ENCODE peak calls at places on chromosome X, in seven cellular contexts. One of them, this sample, is unnamed.

GRCh38 chrX:55867254-55867653 is 149.7 kb downstream of the RRAGB start:
- DNase-seq in lower leg skin: no peak
- DNase-seq in midbrain: no peak
- DNase-seq in IMR-90: peak
- DNase-seq in ureter: no peak
- DNase-seq in mesendoderm: no peak
- DNase-seq in NCI-H524: no peak
- DNase-seq in this sample: no peak

GRCh38 chrX:137313627-137314026 is 252.3 kb upstream of the ZIC3 start:
- DNase-seq in NCI-H524: no peak
- DNase-seq in mesendoderm: no peak
- DNase-seq in lower leg skin: no peak
- DNase-seq in ureter: no peak
- DNase-seq in IMR-90: no peak
- DNase-seq in midbrain: no peak
- DNase-seq in this sample: no peak

GRCh38 chrX:106177106-106177981 is 9.2 kb downstream of the PWWP3B start:
- DNase-seq in midbrain: peak
- DNase-seq in lower leg skin: no peak
- DNase-seq in ureter: no peak
- DNase-seq in IMR-90: no peak
- DNase-seq in mesendoderm: peak
- DNase-seq in NCI-H524: peak
- DNase-seq in this sample: peak

GRCh38 chrX:150547511-150548115 is 20.8 kb upstream of the MTM1 start:
- DNase-seq in IMR-90: no peak
- DNase-seq in lower leg skin: peak
- DNase-seq in NCI-H524: no peak
- DNase-seq in mesendoderm: peak
- DNase-seq in midbrain: peak
- DNase-seq in ureter: peak
- DNase-seq in this sample: no peak

GRCh38 chrX:72330131-72330530 is 24.4 kb upstream of the CITED1 start:
- DNase-seq in lower leg skin: no peak
- DNase-seq in NCI-H524: peak
- DNase-seq in mesendoderm: peak
- DNase-seq in IMR-90: no peak
- DNase-seq in midbrain: no peak
- DNase-seq in ureter: no peak
- DNase-seq in this sample: no peak

GRCh38 chrX:2664497-2664896 is 26.6 kb upstream of the CD99 start:
- DNase-seq in lower leg skin: no peak
- DNase-seq in NCI-H524: no peak
- DNase-seq in mesendoderm: no peak
- DNase-seq in IMR-90: peak
- DNase-seq in midbrain: no peak
- DNase-seq in ureter: no peak
- DNase-seq in this sample: no peak

GRCh38 chrX:77493677-77494553 is 46.7 kb downstream of the FGF16 start:
- DNase-seq in ureter: no peak
- DNase-seq in NCI-H524: peak
- DNase-seq in mesendoderm: peak
- DNase-seq in IMR-90: peak
- DNase-seq in lower leg skin: no peak
- DNase-seq in midbrain: no peak
- DNase-seq in this sample: peak

GRCh38 chrX:137212078-137212632 is 178.4 kb upstream of the GPR101 start:
- DNase-seq in lower leg skin: no peak
- DNase-seq in midbrain: no peak
- DNase-seq in IMR-90: no peak
- DNase-seq in ureter: no peak
- DNase-seq in mesendoderm: peak
- DNase-seq in NCI-H524: no peak
- DNase-seq in this sample: no peak

GRCh38 chrX:120446503-120446902 is 22.6 kb downstream of the LAMP2 start:
- DNase-seq in NCI-H524: peak
- DNase-seq in ureter: no peak
- DNase-seq in midbrain: no peak
- DNase-seq in mesendoderm: no peak
- DNase-seq in lower leg skin: no peak
- DNase-seq in IMR-90: peak
- DNase-seq in this sample: no peak

GRCh38 chrX:103431316-103431715 is 55.0 kb downstream of the BEX3 start:
- DNase-seq in ureter: no peak
- DNase-seq in NCI-H524: no peak
- DNase-seq in lower leg skin: no peak
- DNase-seq in midbrain: no peak
- DNase-seq in IMR-90: peak
- DNase-seq in mesendoderm: no peak
- DNase-seq in this sample: no peak

GRCh38 chrX:12378706-12379105 is 240.4 kb downstream of the FRMPD4 start:
- DNase-seq in midbrain: no peak
- DNase-seq in NCI-H524: no peak
- DNase-seq in mesendoderm: no peak
- DNase-seq in lower leg skin: no peak
- DNase-seq in IMR-90: peak
- DNase-seq in ureter: no peak
- DNase-seq in this sample: no peak

GRCh38 chrX:8849945-8850344 is 48.8 kb upstream of the FAM9A start:
- DNase-seq in midbrain: no peak
- DNase-seq in NCI-H524: no peak
- DNase-seq in mesendoderm: peak
- DNase-seq in ureter: no peak
- DNase-seq in IMR-90: no peak
- DNase-seq in lower leg skin: no peak
- DNase-seq in this sample: no peak

GRCh38 chrX:2242980-2243379 is 257.8 kb downstream of the DHRSX start:
- DNase-seq in midbrain: no peak
- DNase-seq in IMR-90: no peak
- DNase-seq in ureter: no peak
- DNase-seq in lower leg skin: no peak
- DNase-seq in NCI-H524: no peak
- DNase-seq in mesendoderm: no peak
- DNase-seq in this sample: no peak

GRCh38 chrX:100090931-100091330 is 319.1 kb downstream of the PCDH19 start:
- DNase-seq in mesendoderm: no peak
- DNase-seq in ureter: no peak
- DNase-seq in lower leg skin: no peak
- DNase-seq in NCI-H524: no peak
- DNase-seq in midbrain: no peak
- DNase-seq in IMR-90: no peak
- DNase-seq in this sample: no peak

GRCh38 chrX:100926453-100926852 is 2.3 kb downstream of the XKRX start:
- DNase-seq in mesendoderm: no peak
- DNase-seq in midbrain: no peak
- DNase-seq in NCI-H524: no peak
- DNase-seq in IMR-90: peak
- DNase-seq in ureter: no peak
- DNase-seq in lower leg skin: no peak
- DNase-seq in this sample: no peak

GRCh38 chrX:133415276-133416105 is at the start of gene GPC4:
- DNase-seq in midbrain: peak
- DNase-seq in ureter: peak
- DNase-seq in lower leg skin: peak
- DNase-seq in IMR-90: no peak
- DNase-seq in mesendoderm: peak
- DNase-seq in NCI-H524: peak
- DNase-seq in this sample: peak

GRCh38 chrX:38165023-38165422 is 55.6 kb downstream of the SRPX start:
- DNase-seq in midbrain: no peak
- DNase-seq in NCI-H524: no peak
- DNase-seq in mesendoderm: no peak
- DNase-seq in IMR-90: no peak
- DNase-seq in ureter: no peak
- DNase-seq in lower leg skin: no peak
- DNase-seq in this sample: no peak

GRCh38 chrX:150507251-150507856 is 61.1 kb upstream of the MTM1 start:
- DNase-seq in NCI-H524: no peak
- DNase-seq in IMR-90: no peak
- DNase-seq in midbrain: no peak
- DNase-seq in mesendoderm: peak
- DNase-seq in ureter: no peak
- DNase-seq in lower leg skin: peak
- DNase-seq in this sample: no peak

GRCh38 chrX:68989865-68990606 is 161.2 kb downstream of the EFNB1 start:
- DNase-seq in IMR-90: peak
- DNase-seq in lower leg skin: no peak
- DNase-seq in mesendoderm: peak
- DNase-seq in midbrain: no peak
- DNase-seq in ureter: no peak
- DNase-seq in NCI-H524: no peak
- DNase-seq in this sample: no peak

GRCh38 chrX:1601051-1601767 is 9.8 kb downstream of the AKAP17A start:
- DNase-seq in mesendoderm: no peak
- DNase-seq in IMR-90: no peak
- DNase-seq in NCI-H524: no peak
- DNase-seq in ureter: no peak
- DNase-seq in midbrain: no peak
- DNase-seq in lower leg skin: no peak
- DNase-seq in this sample: no peak

GRCh38 chrX:130995351-130995967 is 62.7 kb upstream of the ARHGAP36 start:
- DNase-seq in ureter: no peak
- DNase-seq in NCI-H524: no peak
- DNase-seq in IMR-90: no peak
- DNase-seq in midbrain: no peak
- DNase-seq in mesendoderm: no peak
- DNase-seq in lower leg skin: no peak
- DNase-seq in this sample: no peak

GRCh38 chrX:16653424-16653823 is 3.5 kb downstream of the S100G start:
- DNase-seq in mesendoderm: no peak
- DNase-seq in midbrain: no peak
- DNase-seq in lower leg skin: no peak
- DNase-seq in ureter: no peak
- DNase-seq in NCI-H524: no peak
- DNase-seq in IMR-90: no peak
- DNase-seq in this sample: no peak

GRCh38 chrX:3393581-3394111 is 47.2 kb upstream of the MXRA5 start:
- DNase-seq in midbrain: no peak
- DNase-seq in NCI-H524: no peak
- DNase-seq in mesendoderm: peak
- DNase-seq in lower leg skin: no peak
- DNase-seq in IMR-90: no peak
- DNase-seq in ureter: no peak
- DNase-seq in this sample: no peak

GRCh38 chrX:132714913-132715312 is 226.1 kb upstream of the MBNL3 start:
- DNase-seq in ureter: no peak
- DNase-seq in midbrain: no peak
- DNase-seq in mesendoderm: no peak
- DNase-seq in NCI-H524: no peak
- DNase-seq in lower leg skin: no peak
- DNase-seq in IMR-90: no peak
- DNase-seq in this sample: no peak

GRCh38 chrX:19860571-19860970 is 26.8 kb downstream of the SH3KBP1 start:
- DNase-seq in lower leg skin: no peak
- DNase-seq in midbrain: no peak
- DNase-seq in ureter: no peak
- DNase-seq in NCI-H524: no peak
- DNase-seq in IMR-90: no peak
- DNase-seq in mesendoderm: no peak
- DNase-seq in this sample: no peak

GRCh38 chrX:119605398-119605738 is 856 bp downstream of the NKRF start:
- DNase-seq in IMR-90: no peak
- DNase-seq in lower leg skin: no peak
- DNase-seq in ureter: no peak
- DNase-seq in midbrain: no peak
- DNase-seq in NCI-H524: no peak
- DNase-seq in mesendoderm: no peak
- DNase-seq in this sample: no peak

GRCh38 chrX:110219920-110220319 is 98.0 kb downstream of the AMMECR1 start:
- DNase-seq in ureter: no peak
- DNase-seq in NCI-H524: no peak
- DNase-seq in IMR-90: peak
- DNase-seq in lower leg skin: no peak
- DNase-seq in midbrain: no peak
- DNase-seq in mesendoderm: peak
- DNase-seq in this sample: no peak

GRCh38 chrX:13013353-13014110 is 30.9 kb downstream of the FAM9C start:
- DNase-seq in IMR-90: no peak
- DNase-seq in mesendoderm: peak
- DNase-seq in ureter: no peak
- DNase-seq in lower leg skin: peak
- DNase-seq in midbrain: no peak
- DNase-seq in NCI-H524: no peak
- DNase-seq in this sample: peak

GRCh38 chrX:43328358-43328946 is 327.6 kb upstream of the MAOA start:
- DNase-seq in midbrain: no peak
- DNase-seq in lower leg skin: no peak
- DNase-seq in mesendoderm: peak
- DNase-seq in IMR-90: no peak
- DNase-seq in NCI-H524: no peak
- DNase-seq in ureter: no peak
- DNase-seq in this sample: no peak

GRCh38 chrX:31708116-31708515 is 636.3 kb upstream of the FTHL17 start:
- DNase-seq in ureter: no peak
- DNase-seq in midbrain: no peak
- DNase-seq in IMR-90: no peak
- DNase-seq in lower leg skin: no peak
- DNase-seq in mesendoderm: no peak
- DNase-seq in NCI-H524: no peak
- DNase-seq in this sample: no peak

GRCh38 chrX:153638041-153638371 is 9.0 kb upstream of the DUSP9 start:
- DNase-seq in midbrain: no peak
- DNase-seq in mesendoderm: no peak
- DNase-seq in ureter: no peak
- DNase-seq in NCI-H524: no peak
- DNase-seq in IMR-90: no peak
- DNase-seq in lower leg skin: no peak
- DNase-seq in this sample: no peak

GRCh38 chrX:47191331-47191730 is 2.3 kb upstream of the UBA1 start:
- DNase-seq in lower leg skin: no peak
- DNase-seq in midbrain: no peak
- DNase-seq in mesendoderm: peak
- DNase-seq in ureter: no peak
- DNase-seq in IMR-90: no peak
- DNase-seq in NCI-H524: no peak
- DNase-seq in this sample: peak

GRCh38 chrX:53313746-53314105 is 32.3 kb upstream of the IQSEC2 start:
- DNase-seq in ureter: no peak
- DNase-seq in lower leg skin: no peak
- DNase-seq in midbrain: no peak
- DNase-seq in IMR-90: no peak
- DNase-seq in mesendoderm: no peak
- DNase-seq in NCI-H524: no peak
- DNase-seq in this sample: no peak

GRCh38 chrX:155279873-155280272 is 15.6 kb upstream of the RAB39B start:
- DNase-seq in lower leg skin: no peak
- DNase-seq in NCI-H524: no peak
- DNase-seq in midbrain: no peak
- DNase-seq in IMR-90: no peak
- DNase-seq in ureter: no peak
- DNase-seq in mesendoderm: no peak
- DNase-seq in this sample: no peak

GRCh38 chrX:34147345-34147744 is 15.2 kb upstream of the FAM47A start:
- DNase-seq in ureter: no peak
- DNase-seq in lower leg skin: no peak
- DNase-seq in NCI-H524: no peak
- DNase-seq in mesendoderm: no peak
- DNase-seq in IMR-90: no peak
- DNase-seq in midbrain: no peak
- DNase-seq in this sample: no peak

GRCh38 chrX:72105436-72105835 is 26.3 kb downstream of the RTL5 start:
- DNase-seq in lower leg skin: no peak
- DNase-seq in NCI-H524: no peak
- DNase-seq in IMR-90: no peak
- DNase-seq in ureter: no peak
- DNase-seq in mesendoderm: no peak
- DNase-seq in midbrain: no peak
- DNase-seq in this sample: no peak

GRCh38 chrX:132837971-132838370 is 120.5 kb downstream of the HS6ST2 start:
- DNase-seq in NCI-H524: no peak
- DNase-seq in ureter: no peak
- DNase-seq in midbrain: no peak
- DNase-seq in mesendoderm: no peak
- DNase-seq in IMR-90: no peak
- DNase-seq in lower leg skin: no peak
- DNase-seq in this sample: no peak

GRCh38 chrX:57104921-57105398 is 16.4 kb downstream of the SPIN2B start:
- DNase-seq in IMR-90: no peak
- DNase-seq in midbrain: no peak
- DNase-seq in mesendoderm: peak
- DNase-seq in NCI-H524: no peak
- DNase-seq in lower leg skin: no peak
- DNase-seq in ureter: no peak
- DNase-seq in this sample: no peak

This sample was measured in NCI-H510A.